ENCODE peak calls at places on chromosomes 2 and 18, in seven cellular contexts. Z, Q, O, U, P, F and Y are unnamed samples.

GRCh38 chr2:8662239-8662879 is 19.5 kb upstream of the ID2 start:
- DNase-seq in P (peak; percentile 82), F (no peak), Z (no peak), O (no peak), Q (no peak), U (no peak), Y (no peak)

GRCh38 chr2:64489081-64489761 is 34.9 kb upstream of the AFTPH start:
- DNase-seq in O (no peak), Z (no peak), U (no peak), P (no peak), Q (no peak), F (no peak), Y (no peak)

GRCh38 chr2:8491296-8492048 is 190.4 kb upstream of the ID2 start:
- DNase-seq in O (no peak), P (no peak), Q (no peak), F (no peak), Z (no peak), U (no peak), Y (no peak)

GRCh38 chr2:196131949-196132925 is 39.1 kb downstream of the STK17B start:
- DNase-seq in Q (peak; percentile 10), U (no peak), O (no peak), P (no peak), Z (peak; percentile 37), F (no peak), Y (peak; percentile 87)

GRCh38 chr2:23430263-23430662 is 45.3 kb downstream of the KLHL29 start:
- DNase-seq in O (peak; percentile 19), F (no peak), Q (no peak), P (no peak), U (no peak), Z (no peak), Y (no peak)

GRCh38 chr2:101770672-101771071 is 73.2 kb downstream of the MAP4K4 start:
- DNase-seq in Z (no peak), U (peak; percentile 46), F (no peak), P (peak; percentile 67), Q (peak; percentile 51), O (no peak), Y (peak; percentile 49)

GRCh38 chr18:57947117-57947516 is 96.9 kb upstream of the NEDD4L start:
- DNase-seq in P (no peak), Z (no peak), O (no peak), Q (no peak), U (no peak), F (no peak), Y (no peak)

GRCh38 chr2:223215136-223215535 is 163.1 kb downstream of the KCNE4 start:
- DNase-seq in P (no peak), Z (no peak), U (no peak), F (no peak), O (no peak), Q (no peak), Y (no peak)

GRCh38 chr2:27185331-27186026 is 26.4 kb upstream of the ATRAID start:
- DNase-seq in Q (no peak), F (no peak), Z (no peak), U (no peak), O (peak; percentile 64), P (no peak), Y (no peak)

GRCh38 chr18:22831441-22831904 is 101.7 kb upstream of the RBBP8 start:
- DNase-seq in Q (no peak), F (no peak), Z (no peak), O (no peak), U (no peak), P (peak; percentile 31), Y (peak; percentile 36)

GRCh38 chr2:159600752-159601151 is 15.6 kb downstream of the BAZ2B start:
- DNase-seq in Z (no peak), Q (no peak), U (no peak), F (no peak), O (no peak), P (peak; percentile 52), Y (no peak)

GRCh38 chr2:72934683-72935610 is 17.6 kb downstream of the EMX1 start:
- DNase-seq in P (peak; percentile 59), Q (peak; percentile 24), Z (no peak), O (no peak), U (peak; percentile 75), F (no peak), Y (peak; percentile 51)

GRCh38 chr18:59691046-59691395 is 6.2 kb downstream of the CCBE1 start:
- DNase-seq in Z (no peak), U (no peak), O (no peak), Q (no peak), P (no peak), F (no peak), Y (no peak)

GRCh38 chr2:43142921-43143438 is 83.4 kb downstream of the ZFP36L2 start:
- DNase-seq in Z (no peak), F (no peak), U (no peak), P (peak; percentile 68), O (no peak), Q (no peak), Y (peak; percentile 73)

GRCh38 chr18:79685281-79685680 is 5.7 kb downstream of the CTDP1 start:
- DNase-seq in P (no peak), O (no peak), Q (no peak), Z (no peak), U (no peak), F (no peak), Y (peak; percentile 64)

GRCh38 chr2:203894262-203894661 is 26.7 kb downstream of the CTLA4 start:
- DNase-seq in Q (no peak), F (no peak), U (no peak), P (no peak), Z (no peak), O (no peak), Y (peak; percentile 34)

GRCh38 chr2:206071832-206072231 is 14.1 kb downstream of the INO80D start:
- DNase-seq in Z (no peak), U (no peak), O (no peak), Q (no peak), P (no peak), F (no peak), Y (no peak)

GRCh38 chr2:97739893-97740245 is 26.5 kb downstream of the ZAP70 start:
- DNase-seq in Z (no peak), P (no peak), Q (no peak), F (no peak), U (no peak), O (no peak), Y (no peak)

GRCh38 chr2:50732796-50733195 is 299.1 kb downstream of the NRXN1 start:
- DNase-seq in U (no peak), O (no peak), F (no peak), P (no peak), Z (no peak), Q (no peak), Y (no peak)

GRCh38 chr2:127228102-127228501 is 8.0 kb upstream of the CYP27C1 start:
- DNase-seq in P (no peak), U (no peak), Q (no peak), Z (no peak), F (no peak), O (no peak), Y (no peak)

GRCh38 chr2:67039058-67039457 is 358.1 kb upstream of the ETAA1 start:
- DNase-seq in U (no peak), P (no peak), Q (no peak), Z (no peak), F (no peak), O (no peak), Y (no peak)

GRCh38 chr2:167450364-167450763 is 562.1 kb downstream of the XIRP2 start:
- DNase-seq in O (no peak), P (no peak), Q (no peak), Z (no peak), U (no peak), F (no peak), Y (no peak)

DNA sequence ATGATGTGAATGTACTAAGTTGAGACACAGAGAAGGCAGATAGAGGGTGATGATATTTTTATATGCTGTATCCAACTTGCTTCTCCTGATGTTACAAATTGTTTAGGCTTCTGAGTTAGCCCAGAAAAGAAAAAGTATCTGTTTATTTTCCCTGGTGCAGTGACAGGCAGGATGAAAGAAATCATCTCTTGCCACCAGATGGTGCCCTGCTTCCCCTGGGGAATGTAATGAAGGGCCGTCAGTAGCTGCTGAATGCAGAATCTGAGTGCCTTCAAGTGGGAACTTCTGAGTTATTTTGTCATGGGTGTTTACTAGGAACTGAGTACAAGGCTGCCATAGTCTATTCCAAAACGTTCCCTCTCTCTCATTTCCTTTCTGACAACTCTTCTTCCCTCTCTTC is 525.6 kb downstream of the MBD2 start:
- DNase-seq in P (peak; percentile 11), O (peak; percentile 5), Q (peak; percentile 20), F (no peak), U (peak; percentile 29), Z (no peak), Y (peak; percentile 3)
- TF ChIP-seq CTCF in P (peak; percentile 39), O (peak; percentile 68), Q (peak; percentile 33), F (peak; percentile 55), U (peak; percentile 56), Z (peak; percentile 50), Y (no peak)

GRCh38 chr2:84865181-84865783 is 15.6 kb downstream of the TRABD2A start:
- DNase-seq in Q (no peak), O (no peak), Z (no peak), F (no peak), U (peak; percentile 57), P (peak; percentile 52), Y (no peak)
- TF ChIP-seq CTCF in Q (peak; percentile 24), O (peak; percentile 24), Z (peak; percentile 33), F (peak; percentile 49), U (peak; percentile 56), P (peak; percentile 79), Y (peak; percentile 56)

DNA sequence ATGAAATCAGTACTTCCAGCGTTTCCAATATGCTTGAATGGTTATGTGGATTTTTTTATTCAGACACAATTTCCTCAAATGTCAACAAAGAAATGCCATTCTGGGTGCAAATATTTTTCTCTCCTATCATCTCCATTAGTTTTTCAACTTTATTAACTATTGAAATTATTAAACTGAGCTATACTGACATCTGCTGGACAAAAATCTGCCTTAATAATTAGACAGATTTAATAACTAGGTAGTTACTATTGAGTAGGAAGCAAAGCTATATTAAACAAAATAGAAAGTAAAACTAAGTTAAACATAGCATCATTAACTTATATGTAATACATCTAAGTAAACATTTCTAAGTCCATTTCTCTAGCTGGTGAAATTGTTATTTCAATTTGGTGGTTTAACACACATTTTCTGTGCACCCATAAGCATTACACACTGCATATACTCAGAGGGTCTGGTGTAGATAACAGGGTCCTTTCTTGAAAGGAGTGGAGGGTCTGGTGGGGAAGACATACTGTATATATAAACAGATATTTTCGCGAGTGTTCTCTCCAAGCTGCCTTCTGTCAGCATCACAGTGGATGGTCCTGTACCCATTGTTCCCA is 77.0 kb downstream of the LANCL1 start:
- DNase-seq in U (peak; percentile 5), F (no peak), Z (no peak), Q (no peak), P (peak; percentile 11), O (no peak), Y (no peak)
- TF ChIP-seq CTCF in U (peak; percentile 29), F (peak; percentile 65), Z (no peak), Q (peak; percentile 33), P (peak; percentile 49), O (peak; percentile 10), Y (peak; percentile 19)

GRCh38 chr18:9055626-9056025 is 46.9 kb upstream of the NDUFV2 start:
- DNase-seq in P (no peak), O (no peak), Z (no peak), F (no peak), Q (no peak), U (no peak), Y (no peak)

GRCh38 chr18:9058426-9058825 is 44.1 kb upstream of the NDUFV2 start:
- DNase-seq in U (no peak), Q (no peak), O (peak; percentile 31), P (no peak), Z (no peak), F (no peak), Y (no peak)

GRCh38 chr18:9057646-9058045 is 44.9 kb upstream of the NDUFV2 start:
- DNase-seq in F (no peak), O (no peak), Q (no peak), P (no peak), Z (no peak), U (no peak), Y (no peak)

GRCh38 chr18:9053814-9054213 is 48.7 kb upstream of the NDUFV2 start:
- DNase-seq in Q (no peak), F (no peak), Z (no peak), O (no peak), P (no peak), U (no peak), Y (no peak)

GRCh38 chr18:9055185-9055584 is 47.3 kb upstream of the NDUFV2 start:
- DNase-seq in Q (no peak), U (peak; percentile 46), Z (no peak), O (peak; percentile 69), F (no peak), P (peak; percentile 47), Y (no peak)
- TF ChIP-seq CTCF in Q (no peak), U (peak; percentile 21), Z (peak; percentile 17), O (peak; percentile 18), F (peak; percentile 52), P (peak; percentile 50), Y (no peak)